ENCODE peak calls at places on chromosomes 6 and 20, in four cellular contexts. G is CD4-positive, CD25-positive, alpha-beta regulatory T cell; J is progenitor cell of endocrine pancreas; V is HCEC 1CT. D is an unnamed sample.

GRCh38 chr6:46221221-46221793 is 50.5 kb upstream of the ENPP5 start:
- DNase-seq in G (no peak), J (no peak), V (peak; percentile 42), D (no peak)

GRCh38 chr6:17871169-17871479 is 116.3 kb downstream of the KIF13A start:
- DNase-seq in G (no peak), J (no peak), V (no peak), D (no peak)

GRCh38 chr6:31597006-31597405 is 4.2 kb upstream of the NCR3 start:
- DNase-seq in G (no peak), J (no peak), V (peak; percentile 26), D (no peak)

GRCh38 chr6:105424177-105424783 is 21.4 kb upstream of the PREP start:
- DNase-seq in G (peak; percentile 28), J (peak; percentile 43), V (peak; percentile 41), D (peak; percentile 83)

GRCh38 chr6:21359926-21360325 is 233.6 kb upstream of the SOX4 start:
- DNase-seq in G (no peak), J (no peak), V (no peak), D (no peak)

GRCh38 chr6:68777956-68778355 is 142.9 kb downstream of the ADGRB3 start:
- DNase-seq in G (no peak), J (no peak), V (no peak), D (no peak)

GRCh38 chr20:8557711-8558110 is 425.6 kb downstream of the PLCB1 start:
- DNase-seq in G (no peak), J (no peak), V (peak; percentile 49), D (no peak)

GRCh38 chr20:46122516-46123481 is 4.7 kb downstream of the CD40 start:
- DNase-seq in G (no peak), J (no peak), V (no peak), D (no peak)

GRCh38 chr6:1184318-1184717 is 127.6 kb upstream of the FOXQ1 start:
- DNase-seq in G (no peak), J (no peak), V (no peak), D (no peak)

GRCh38 chr6:5053038-5053437 is 32.1 kb upstream of the PPP1R3G start:
- DNase-seq in G (no peak), J (no peak), V (peak; percentile 17), D (no peak)